ENCODE peak calls at places on chromosomes 12 and 14, in six cellular contexts. One of them, this sample, is unnamed.

GRCh38 chr14:99234982-99235491 is 37.0 kb downstream of the BCL11B start:
- DNase-seq in mesendoderm: peak; percentile 96
- DNase-seq in IMR-90: no peak
- DNase-seq in H1: peak; percentile 79
- DNase-seq in neuronal stem cell: peak; percentile 57
- DNase-seq in mesenchymal stem cell: no peak
- DNase-seq in this sample: peak; percentile 92

GRCh38 chr12:11949738-11950403 is 120.9 kb upstream of the BCL2L14 start:
- DNase-seq in mesenchymal stem cell: no peak
- DNase-seq in mesendoderm: no peak
- DNase-seq in H1: peak; percentile 33
- DNase-seq in IMR-90: no peak
- DNase-seq in neuronal stem cell: no peak
- DNase-seq in this sample: no peak

GRCh38 chr14:75610839-75611238 is 32.4 kb downstream of the FLVCR2 start:
- DNase-seq in neuronal stem cell: no peak
- DNase-seq in mesenchymal stem cell: peak; percentile 47
- DNase-seq in IMR-90: no peak
- DNase-seq in H1: no peak
- DNase-seq in mesendoderm: no peak
- DNase-seq in this sample: no peak

GRCh38 chr14:100629696-100630095 is 42.5 kb upstream of the BEGAIN start:
- DNase-seq in neuronal stem cell: no peak
- DNase-seq in H1: no peak
- DNase-seq in IMR-90: no peak
- DNase-seq in mesenchymal stem cell: no peak
- DNase-seq in mesendoderm: no peak
- DNase-seq in this sample: no peak

GRCh38 chr12:19129121-19129485 is 430 bp upstream of the PLEKHA5 start:
- DNase-seq in H1: no peak
- DNase-seq in mesendoderm: no peak
- DNase-seq in neuronal stem cell: no peak
- DNase-seq in IMR-90: peak; percentile 29
- DNase-seq in mesenchymal stem cell: peak; percentile 54
- DNase-seq in this sample: no peak

GRCh38 chr12:106039646-106040404 is 98.9 kb downstream of the NUAK1 start:
- DNase-seq in IMR-90: no peak
- DNase-seq in mesendoderm: no peak
- DNase-seq in H1: no peak
- DNase-seq in neuronal stem cell: no peak
- DNase-seq in mesenchymal stem cell: no peak
- DNase-seq in this sample: no peak

GRCh38 chr14:99821519-99822165 is 28.4 kb downstream of the EML1 start:
- DNase-seq in IMR-90: peak; percentile 85
- DNase-seq in mesenchymal stem cell: peak; percentile 81
- DNase-seq in mesendoderm: no peak
- DNase-seq in neuronal stem cell: no peak
- DNase-seq in H1: no peak
- DNase-seq in this sample: peak; percentile 18

GRCh38 chr12:3003593-3003992 is 44.4 kb downstream of the TEAD4 start:
- DNase-seq in neuronal stem cell: no peak
- DNase-seq in H1: no peak
- DNase-seq in mesenchymal stem cell: no peak
- DNase-seq in IMR-90: no peak
- DNase-seq in mesendoderm: peak; percentile 67
- DNase-seq in this sample: peak; percentile 66

GRCh38 chr14:103847439-103847953 is at the start of gene PPP1R13B:
- DNase-seq in neuronal stem cell: peak; percentile 92
- DNase-seq in H1: peak; percentile 94
- DNase-seq in mesendoderm: peak; percentile 93
- DNase-seq in IMR-90: peak; percentile 71
- DNase-seq in mesenchymal stem cell: peak; percentile 81
- DNase-seq in this sample: peak; percentile 92

GRCh38 chr14:105305350-105305749 is 4.5 kb upstream of the BRF1 start:
- DNase-seq in neuronal stem cell: no peak
- DNase-seq in H1: no peak
- DNase-seq in IMR-90: no peak
- DNase-seq in mesenchymal stem cell: no peak
- DNase-seq in mesendoderm: no peak
- DNase-seq in this sample: no peak

GRCh38 chr14:75182820-75183219 is 6.4 kb upstream of the TMED10 start:
- DNase-seq in mesenchymal stem cell: peak; percentile 71
- DNase-seq in IMR-90: peak; percentile 71
- DNase-seq in neuronal stem cell: no peak
- DNase-seq in mesendoderm: no peak
- DNase-seq in H1: no peak
- DNase-seq in this sample: no peak

GRCh38 chr14:99910337-99911268 is 117.4 kb downstream of the EML1 start:
- DNase-seq in neuronal stem cell: no peak
- DNase-seq in IMR-90: peak; percentile 95
- DNase-seq in mesenchymal stem cell: peak; percentile 91
- DNase-seq in H1: no peak
- DNase-seq in mesendoderm: no peak
- DNase-seq in this sample: no peak

GRCh38 chr14:83913466-83913865 is 1616.5 kb upstream of the FLRT2 start:
- DNase-seq in mesendoderm: no peak
- DNase-seq in H1: no peak
- DNase-seq in mesenchymal stem cell: peak; percentile 27
- DNase-seq in IMR-90: peak; percentile 43
- DNase-seq in neuronal stem cell: no peak
- DNase-seq in this sample: no peak

GRCh38 chr12:75842119-75842518 is 189.5 kb downstream of the PHLDA1 start:
- DNase-seq in neuronal stem cell: no peak
- DNase-seq in mesenchymal stem cell: no peak
- DNase-seq in IMR-90: no peak
- DNase-seq in H1: no peak
- DNase-seq in mesendoderm: no peak
- DNase-seq in this sample: no peak

GRCh38 chr14:56666716-56667115 is 87.1 kb downstream of the TMEM260 start:
- DNase-seq in IMR-90: peak; percentile 69
- DNase-seq in mesenchymal stem cell: peak; percentile 27
- DNase-seq in neuronal stem cell: no peak
- DNase-seq in H1: no peak
- DNase-seq in mesendoderm: peak; percentile 73
- DNase-seq in this sample: no peak

GRCh38 chr14:77058785-77059184 is 30.3 kb upstream of the IRF2BPL start:
- DNase-seq in IMR-90: no peak
- DNase-seq in mesenchymal stem cell: no peak
- DNase-seq in neuronal stem cell: no peak
- DNase-seq in H1: no peak
- DNase-seq in mesendoderm: no peak
- DNase-seq in this sample: no peak

GRCh38 chr12:5442251-5443006 is 10.5 kb downstream of the NTF3 start:
- DNase-seq in neuronal stem cell: peak; percentile 29
- DNase-seq in mesenchymal stem cell: peak; percentile 59
- DNase-seq in mesendoderm: peak; percentile 75
- DNase-seq in IMR-90: peak; percentile 73
- DNase-seq in H1: no peak
- DNase-seq in this sample: no peak

GRCh38 chr12:46983959-46984833 is 95.2 kb upstream of the PCED1B start:
- DNase-seq in mesendoderm: peak; percentile 88
- DNase-seq in IMR-90: peak; percentile 75
- DNase-seq in H1: peak; percentile 53
- DNase-seq in mesenchymal stem cell: peak; percentile 70
- DNase-seq in neuronal stem cell: peak; percentile 27
- DNase-seq in this sample: peak; percentile 76

GRCh38 chr14:73744175-73744867 is 30.1 kb upstream of the PNMA1 start:
- DNase-seq in H1: no peak
- DNase-seq in IMR-90: no peak
- DNase-seq in mesenchymal stem cell: no peak
- DNase-seq in mesendoderm: no peak
- DNase-seq in neuronal stem cell: no peak
- DNase-seq in this sample: no peak

GRCh38 chr12:89884365-89884915 is 175.8 kb upstream of the ATP2B1 start:
- DNase-seq in mesendoderm: no peak
- DNase-seq in mesenchymal stem cell: no peak
- DNase-seq in IMR-90: peak; percentile 11
- DNase-seq in neuronal stem cell: no peak
- DNase-seq in H1: no peak
- DNase-seq in this sample: no peak

GRCh38 chr12:51821423-51822260 is 26.9 kb downstream of the FIGNL2 start:
- DNase-seq in neuronal stem cell: no peak
- DNase-seq in IMR-90: no peak
- DNase-seq in mesendoderm: no peak
- DNase-seq in H1: peak; percentile 77
- DNase-seq in mesenchymal stem cell: no peak
- DNase-seq in this sample: no peak

GRCh38 chr12:96198970-96199369 is 4.8 kb downstream of the ELK3 start:
- DNase-seq in mesenchymal stem cell: peak; percentile 91
- DNase-seq in IMR-90: peak; percentile 96
- DNase-seq in H1: no peak
- DNase-seq in neuronal stem cell: no peak
- DNase-seq in mesendoderm: no peak
- DNase-seq in this sample: no peak

GRCh38 chr14:102335163-102335562 is 15.6 kb downstream of the ZNF839 start:
- DNase-seq in mesenchymal stem cell: no peak
- DNase-seq in IMR-90: no peak
- DNase-seq in neuronal stem cell: no peak
- DNase-seq in mesendoderm: no peak
- DNase-seq in H1: no peak
- DNase-seq in this sample: no peak

GRCh38 chr14:101584049-101584859 is 23.0 kb downstream of the DIO3 start:
- DNase-seq in neuronal stem cell: no peak
- DNase-seq in IMR-90: no peak
- DNase-seq in H1: no peak
- DNase-seq in mesendoderm: no peak
- DNase-seq in mesenchymal stem cell: no peak
- DNase-seq in this sample: no peak

GRCh38 chr12:122356192-122356635 is 66.3 kb downstream of the CLIP1 start:
- DNase-seq in neuronal stem cell: peak; percentile 12
- DNase-seq in mesenchymal stem cell: peak; percentile 80
- DNase-seq in IMR-90: peak; percentile 78
- DNase-seq in mesendoderm: peak; percentile 60
- DNase-seq in H1: peak; percentile 66
- DNase-seq in this sample: peak; percentile 51

GRCh38 chr14:63383776-63384367 is 65.1 kb upstream of the GPHB5 start:
- DNase-seq in IMR-90: no peak
- DNase-seq in H1: no peak
- DNase-seq in mesenchymal stem cell: no peak
- DNase-seq in neuronal stem cell: no peak
- DNase-seq in mesendoderm: no peak
- DNase-seq in this sample: no peak

DNA sequence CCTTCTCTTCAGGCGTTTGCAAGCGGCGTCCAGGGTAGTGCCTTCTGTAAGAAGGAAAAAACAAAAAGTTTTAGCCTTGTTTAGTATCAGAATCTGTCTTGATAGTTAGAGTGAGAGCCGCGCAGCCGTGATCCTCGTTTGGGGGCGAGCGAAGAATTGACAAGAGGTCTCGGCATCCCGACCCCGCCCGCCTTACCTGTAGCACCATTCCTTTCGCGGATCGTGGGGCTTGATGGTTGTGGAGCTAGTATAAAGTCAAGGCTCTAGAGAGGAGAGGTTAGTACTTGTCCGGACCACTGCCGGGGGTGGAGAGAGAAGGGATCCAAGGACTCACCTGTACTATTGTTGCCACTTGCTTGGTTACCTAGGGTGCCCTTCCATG is 494 bp downstream of the TMTC3 start:
- DNase-seq in H1: no peak
- DNase-seq in mesendoderm: peak; percentile 53
- DNase-seq in neuronal stem cell: no peak
- DNase-seq in IMR-90: no peak
- DNase-seq in mesenchymal stem cell: no peak
- DNase-seq in this sample: peak; percentile 47
- H2BK120ac ChIP-seq in H1: no peak overlapping the region
- H2BK120ac ChIP-seq in mesendoderm: no peak overlapping the region
- H2BK120ac ChIP-seq in neuronal stem cell: no peak overlapping the region
- H2BK120ac ChIP-seq in IMR-90: no peak overlapping the region
- H2BK120ac ChIP-seq in mesenchymal stem cell: no peak overlapping the region
- H2BK120ac ChIP-seq in this sample: no peak overlapping the region

GRCh38 chr14:71687115-71687836 is 245.0 kb upstream of the RGS6 start:
- DNase-seq in mesendoderm: no peak
- DNase-seq in IMR-90: peak; percentile 46
- DNase-seq in neuronal stem cell: no peak
- DNase-seq in H1: no peak
- DNase-seq in mesenchymal stem cell: no peak
- DNase-seq in this sample: no peak
- H2BK120ac ChIP-seq in mesendoderm: no peak overlapping the region
- H2BK120ac ChIP-seq in IMR-90: peak overlapping the region; percentile 30
- H2BK120ac ChIP-seq in neuronal stem cell: no peak overlapping the region
- H2BK120ac ChIP-seq in H1: no peak overlapping the region
- H2BK120ac ChIP-seq in mesenchymal stem cell: no peak overlapping the region
- H2BK120ac ChIP-seq in this sample: no peak overlapping the region

GRCh38 chr12:130179621-130180020 is 17.4 kb downstream of the FZD10 start:
- DNase-seq in mesendoderm: no peak
- DNase-seq in neuronal stem cell: no peak
- DNase-seq in IMR-90: no peak
- DNase-seq in mesenchymal stem cell: no peak
- DNase-seq in H1: no peak
- DNase-seq in this sample: peak; percentile 22
- H2BK120ac ChIP-seq in mesendoderm: no peak overlapping the region
- H2BK120ac ChIP-seq in neuronal stem cell: no peak overlapping the region
- H2BK120ac ChIP-seq in IMR-90: no peak overlapping the region
- H2BK120ac ChIP-seq in mesenchymal stem cell: no peak overlapping the region
- H2BK120ac ChIP-seq in H1: no peak overlapping the region
- H2BK120ac ChIP-seq in this sample: no peak overlapping the region

GRCh38 chr14:21106191-21106505 is 5.3 kb downstream of the TMEM253 start:
- DNase-seq in mesenchymal stem cell: no peak
- DNase-seq in neuronal stem cell: no peak
- DNase-seq in mesendoderm: no peak
- DNase-seq in IMR-90: no peak
- DNase-seq in H1: no peak
- DNase-seq in this sample: no peak

GRCh38 chr14:21105095-21105494 is 4.2 kb downstream of the TMEM253 start:
- DNase-seq in mesendoderm: no peak
- DNase-seq in IMR-90: no peak
- DNase-seq in H1: no peak
- DNase-seq in neuronal stem cell: no peak
- DNase-seq in mesenchymal stem cell: no peak
- DNase-seq in this sample: no peak

GRCh38 chr14:21103710-21104447 is 3.0 kb downstream of the TMEM253 start:
- DNase-seq in IMR-90: peak; percentile 94
- DNase-seq in H1: peak; percentile 96
- DNase-seq in mesendoderm: peak; percentile 99
- DNase-seq in neuronal stem cell: peak; percentile 95
- DNase-seq in mesenchymal stem cell: peak; percentile 98
- DNase-seq in this sample: peak; percentile 95

GRCh38 chr14:21103165-21103709 is 2.4 kb downstream of the TMEM253 start:
- DNase-seq in H1: no peak
- DNase-seq in neuronal stem cell: no peak
- DNase-seq in IMR-90: no peak
- DNase-seq in mesendoderm: peak; percentile 50
- DNase-seq in mesenchymal stem cell: no peak
- DNase-seq in this sample: no peak

DNA sequence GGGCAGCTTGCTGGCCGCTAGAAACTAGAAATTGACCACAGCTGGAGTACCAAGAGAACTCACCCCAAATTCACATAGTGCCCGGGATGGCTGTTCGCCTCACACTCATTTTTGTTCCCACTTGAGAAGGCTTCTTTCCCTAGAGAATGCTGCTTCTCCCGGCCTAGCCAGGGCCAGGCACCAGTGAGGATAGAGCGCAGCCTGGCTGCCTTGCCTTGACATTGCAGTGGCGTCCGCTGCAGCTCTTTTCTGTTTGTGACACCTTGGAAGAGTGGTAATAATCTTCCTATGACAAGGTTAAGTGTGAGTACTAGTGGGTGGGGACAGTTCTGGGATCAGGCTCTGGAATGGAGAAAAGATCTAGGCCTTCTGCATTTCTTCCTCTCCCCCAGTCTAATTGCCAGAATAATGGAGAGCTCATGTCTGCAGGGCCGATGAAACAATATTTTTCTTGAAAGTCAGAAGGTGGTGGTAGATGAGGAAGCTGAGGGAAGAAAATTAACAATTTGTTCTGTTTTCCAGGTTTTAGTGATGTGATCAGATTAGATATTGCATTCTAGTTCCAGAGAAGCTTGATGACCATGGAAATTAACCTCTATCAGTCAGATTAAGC is 3.7 kb downstream of the TMEM253 start:
- DNase-seq in H1: no peak
- DNase-seq in neuronal stem cell: no peak
- DNase-seq in mesenchymal stem cell: peak; percentile 89
- DNase-seq in IMR-90: peak; percentile 77
- DNase-seq in mesendoderm: peak; percentile 93
- DNase-seq in this sample: peak; percentile 79
- H2BK120ac ChIP-seq in H1: peak overlapping the region; percentile 88
- H2BK120ac ChIP-seq in neuronal stem cell: peak overlapping the region; percentile 29
- H2BK120ac ChIP-seq in mesenchymal stem cell: peak overlapping the region; percentile 36
- H2BK120ac ChIP-seq in IMR-90: peak overlapping the region; percentile 46
- H2BK120ac ChIP-seq in mesendoderm: peak overlapping the region; percentile 16
- H2BK120ac ChIP-seq in this sample: no peak overlapping the region